ENCODE peak calls at places on chromosome 4, in nine cellular contexts. F is astrocyte; U is neural progenitor cell; T is SK-MEL-5; E is ovary; L is NCI-H526; H is stimulated activated effector memory CD8-positive, alpha-beta T cell treated with anti-CD3 and anti-CD28 coated beads, Interleukin-12 subunit alpha, Interleukin-12 subunit beta, amount 100 ng/mL, for 72 hours; K is left ventricle myocardium superior; R is transverse colon. P is an unnamed sample.

GRCh38 chr4:122775987-122776836 is 43.7 kb downstream of the BBS12 start:
- DNase-seq in F (no peak), U (no peak), T (no peak), E (no peak), L (no peak), H (no peak), K (no peak), R (no peak), P (no peak)

GRCh38 chr4:180153587-180153986 is 2089.6 kb upstream of the TENM3 start:
- DNase-seq in F (no peak), U (no peak), T (no peak), E (no peak), L (no peak), H (no peak), K (no peak), R (no peak), P (no peak)

GRCh38 chr4:123786955-123787354 is 390.4 kb downstream of the SPRY1 start:
- DNase-seq in F (peak; percentile 76), U (peak; percentile 9), T (no peak), E (peak; percentile 46), L (no peak), H (no peak), K (peak; percentile 69), R (peak; percentile 14), P (no peak)

GRCh38 chr4:137106733-137107132 is 425.6 kb downstream of the PCDH18 start:
- DNase-seq in F (no peak), U (no peak), T (no peak), E (no peak), L (no peak), H (no peak), K (no peak), R (no peak), P (no peak)

GRCh38 chr4:40763228-40763716 is 13.5 kb downstream of the NSUN7 start:
- DNase-seq in F (peak; percentile 25), U (no peak), T (no peak), E (no peak), L (no peak), H (peak; percentile 70), K (no peak), R (no peak), P (no peak)

GRCh38 chr4:165192956-165193355 is 14.4 kb upstream of the KLHL2 start:
- DNase-seq in F (no peak), U (no peak), T (no peak), E (no peak), L (no peak), H (no peak), K (no peak), R (no peak), P (no peak)

GRCh38 chr4:182369211-182369610 is 126.0 kb downstream of the TENM3 start:
- DNase-seq in F (peak; percentile 68), U (no peak), T (no peak), E (no peak), L (no peak), H (no peak), K (no peak), R (no peak), P (no peak)

GRCh38 chr4:37682701-37683401 is 3.3 kb downstream of the RELL1 start:
- DNase-seq in F (no peak), U (no peak), T (peak; percentile 14), E (no peak), L (no peak), H (no peak), K (no peak), R (no peak), P (no peak)

GRCh38 chr4:86358176-86358701 is 1.6 kb downstream of the MAPK10 start:
- DNase-seq in F (no peak), U (peak; percentile 15), T (no peak), E (peak; percentile 33), L (no peak), H (no peak), K (no peak), R (no peak), P (peak; percentile 49)

GRCh38 chr4:175947117-175947722 is 118.4 kb upstream of the WDR17 start:
- DNase-seq in F (no peak), U (peak; percentile 6), T (peak; percentile 55), E (no peak), L (peak; percentile 38), H (no peak), K (no peak), R (no peak), P (no peak)

GRCh38 chr4:242121-242848 is 63.0 kb downstream of the ZNF732 start:
- DNase-seq in F (peak; percentile 14), U (peak; percentile 61), T (peak; percentile 65), E (peak; percentile 68), L (peak; percentile 78), H (peak; percentile 74), K (peak; percentile 58), R (peak; percentile 70), P (peak; percentile 51)

GRCh38 chr4:154416183-154416543 is 75.4 kb downstream of the DCHS2 start:
- DNase-seq in F (no peak), U (peak; percentile 68), T (no peak), E (peak; percentile 21), L (peak; percentile 69), H (no peak), K (peak; percentile 43), R (peak; percentile 20), P (no peak)

GRCh38 chr4:1325681-1326635 is 21.1 kb upstream of the UVSSA start:
- DNase-seq in F (no peak), U (no peak), T (no peak), E (no peak), L (no peak), H (no peak), K (no peak), R (no peak), P (no peak)

GRCh38 chr4:181911420-181911819 is 331.8 kb upstream of the TENM3 start:
- DNase-seq in F (peak; percentile 57), U (no peak), T (no peak), E (no peak), L (no peak), H (no peak), K (no peak), R (no peak), P (no peak)

GRCh38 chr4:98728433-98728832 is 70.0 kb upstream of the TSPAN5 start:
- DNase-seq in F (peak; percentile 78), U (no peak), T (no peak), E (no peak), L (no peak), H (no peak), K (no peak), R (no peak), P (no peak)

GRCh38 chr4:30825008-30825765 is 105.0 kb downstream of the PCDH7 start:
- DNase-seq in F (peak; percentile 64), U (no peak), T (no peak), E (no peak), L (no peak), H (no peak), K (no peak), R (no peak), P (no peak)

GRCh38 chr4:74123065-74123728 is 24.2 kb upstream of the CXCL2 start:
- DNase-seq in F (no peak), U (no peak), T (peak; percentile 54), E (no peak), L (peak; percentile 82), H (no peak), K (no peak), R (no peak), P (no peak)

GRCh38 chr4:54668031-54668611 is 10.4 kb downstream of the KIT start:
- DNase-seq in F (no peak), U (peak; percentile 36), T (no peak), E (no peak), L (no peak), H (no peak), K (no peak), R (no peak), P (no peak)

GRCh38 chr4:93002240-93002639 is 698.5 kb downstream of the GRID2 start:
- DNase-seq in F (no peak), U (no peak), T (no peak), E (no peak), L (no peak), H (no peak), K (no peak), R (no peak), P (no peak)

GRCh38 chr4:87911252-87911774 is 64.2 kb upstream of the SPP1 start:
- DNase-seq in F (no peak), U (no peak), T (peak; percentile 96), E (no peak), L (no peak), H (no peak), K (no peak), R (no peak), P (no peak)

GRCh38 chr4:84800256-84800655 is 166.2 kb downstream of the WDFY3 start:
- DNase-seq in F (peak; percentile 4), U (no peak), T (no peak), E (no peak), L (no peak), H (no peak), K (no peak), R (no peak), P (no peak)

GRCh38 chr4:186566068-186566467 is 10.7 kb upstream of the MTNR1A start:
- DNase-seq in F (no peak), U (no peak), T (no peak), E (no peak), L (no peak), H (no peak), K (no peak), R (no peak), P (no peak)

GRCh38 chr4:104906274-104906673 is 240.4 kb upstream of the TET2 start:
- DNase-seq in F (no peak), U (no peak), T (no peak), E (no peak), L (no peak), H (no peak), K (no peak), R (no peak), P (no peak)

GRCh38 chr4:29009908-29010307 is 1710.3 kb upstream of the PCDH7 start:
- DNase-seq in F (no peak), U (peak; percentile 3), T (no peak), E (no peak), L (no peak), H (no peak), K (no peak), R (no peak), P (no peak)

GRCh38 chr4:41538887-41539498 is 1.0 kb downstream of the LIMCH1 start:
- DNase-seq in F (peak; percentile 50), U (no peak), T (no peak), E (peak; percentile 30), L (no peak), H (no peak), K (peak; percentile 35), R (no peak), P (no peak)

GRCh38 chr4:139092271-139092670 is 76.7 kb downstream of the NOCT start:
- DNase-seq in F (no peak), U (no peak), T (no peak), E (no peak), L (no peak), H (no peak), K (no peak), R (no peak), P (no peak)

GRCh38 chr4:158946825-158947224 is 156.1 kb upstream of the RAPGEF2 start:
- DNase-seq in F (no peak), U (no peak), T (no peak), E (no peak), L (no peak), H (no peak), K (no peak), R (no peak), P (no peak)

GRCh38 chr4:98433608-98434198 is 172.5 kb downstream of the RAP1GDS1 start:
- DNase-seq in F (no peak), U (no peak), T (no peak), E (no peak), L (no peak), H (no peak), K (no peak), R (no peak), P (no peak)

GRCh38 chr4:181007751-181008150 is 1235.5 kb upstream of the TENM3 start:
- DNase-seq in F (peak; percentile 61), U (no peak), T (no peak), E (no peak), L (no peak), H (no peak), K (no peak), R (no peak), P (no peak)

GRCh38 chr4:56130609-56131150 is 181.9 kb downstream of the CEP135 start:
- DNase-seq in F (peak; percentile 57), U (no peak), T (peak; percentile 8), E (no peak), L (peak; percentile 45), H (no peak), K (no peak), R (no peak), P (no peak)

GRCh38 chr4:64895031-64895430 is 485.8 kb upstream of the TECRL start:
- DNase-seq in F (no peak), U (no peak), T (no peak), E (no peak), L (no peak), H (no peak), K (no peak), R (no peak), P (no peak)